ENCODE peak calls at places on chromosomes 4 and X, in eight cellular contexts. X is H9, T is progenitor cell of endocrine pancreas, I is fibroblast of mammary gland, L is testis, O is GM13976, Q is HFFc6, A is RWPE1. F is an unnamed sample.

GRCh38 chrX:17682259-17682658 is 55.0 kb upstream of the SCML1 start:
- DNase-seq in A (no peak), Q (no peak), I (no peak), T (no peak), O (no peak), X (no peak), L (no peak), F (no peak)

GRCh38 chr4:106993846-106994245 is 42.3 kb downstream of the DKK2 start:
- DNase-seq in X (no peak), A (no peak), O (no peak), T (no peak), I (no peak), L (no peak), Q (no peak), F (no peak)

GRCh38 chr4:152509595-152510209 is 26.2 kb downstream of the FBXW7 start:
- DNase-seq in X (no peak), L (no peak), I (no peak), A (no peak), T (no peak), O (no peak), Q (no peak), F (no peak)

GRCh38 chrX:75278991-75279390 is 5.1 kb downstream of the UPRT start:
- DNase-seq in Q (no peak), A (no peak), L (no peak), X (peak; percentile 30), T (no peak), I (no peak), O (no peak), F (no peak)

GRCh38 chr4:14726441-14727405 is 275.6 kb upstream of the CPEB2 start:
- DNase-seq in X (peak; percentile 38), L (no peak), A (peak; percentile 72), O (no peak), I (peak; percentile 65), T (no peak), Q (no peak), F (no peak)

GRCh38 chr4:110211007-110211769 is 12.8 kb upstream of the ELOVL6 start:
- DNase-seq in T (no peak), I (peak; percentile 66), X (no peak), Q (peak; percentile 39), L (peak; percentile 22), O (peak; percentile 70), A (peak; percentile 49), F (no peak)

GRCh38 chrX:133859860-133860259 is 125.5 kb downstream of the GPC3 start:
- DNase-seq in L (peak; percentile 11), I (peak; percentile 79), T (no peak), Q (no peak), A (no peak), X (no peak), O (no peak), F (no peak)

GRCh38 chr4:160319221-160319867 is 1216.5 kb downstream of the RAPGEF2 start:
- DNase-seq in L (no peak), O (no peak), I (no peak), X (no peak), A (peak; percentile 77), Q (no peak), T (no peak), F (no peak)

GRCh38 chr4:189511581-189511980 is 429.1 kb upstream of the FRG1 start:
- DNase-seq in L (no peak), X (no peak), I (no peak), O (no peak), T (no peak), Q (no peak), A (no peak), F (no peak)

GRCh38 chr4:133151301-133151680 is 2.2 kb downstream of the PCDH10 start:
- DNase-seq in X (no peak), Q (no peak), I (no peak), T (no peak), O (no peak), A (no peak), L (no peak), F (peak; percentile 45)

GRCh38 chr4:169626328-169627282 is 6.2 kb downstream of the CLCN3 start:
- DNase-seq in T (no peak), X (no peak), L (no peak), Q (no peak), O (no peak), I (no peak), A (no peak), F (no peak)

GRCh38 chr4:128287159-128287870 is at the start of gene PGRMC2:
- DNase-seq in X (peak; percentile 56), O (no peak), Q (peak; percentile 17), I (peak; percentile 24), L (no peak), A (peak; percentile 19), T (peak; percentile 25), F (no peak)

GRCh38 chrX:16745659-16746058 is 26.2 kb downstream of the SYAP1 start:
- DNase-seq in L (no peak), X (no peak), Q (no peak), I (no peak), O (no peak), A (no peak), T (no peak), F (no peak)

GRCh38 chrX:447052-447451 is 60.3 kb upstream of the PPP2R3B start:
- DNase-seq in X (no peak), A (no peak), Q (no peak), O (no peak), I (no peak), T (no peak), L (no peak), F (no peak)

GRCh38 chr4:138898282-138898681 is 117.3 kb upstream of the NOCT start:
- DNase-seq in L (no peak), X (no peak), Q (peak; percentile 46), I (peak; percentile 22), A (no peak), O (no peak), T (no peak), F (no peak)

GRCh38 chrX:22952011-22952410 is 47.7 kb upstream of the DDX53 start:
- DNase-seq in A (no peak), I (peak; percentile 44), L (peak; percentile 31), T (no peak), X (no peak), Q (no peak), O (no peak), F (no peak)

GRCh38 chr4:6501171-6501570 is 28.8 kb upstream of the PPP2R2C start:
- DNase-seq in I (no peak), Q (no peak), X (peak; percentile 13), O (no peak), T (no peak), L (no peak), A (no peak), F (no peak)

GRCh38 chr4:172982151-172982590 is 186.4 kb upstream of the GALNT7 start:
- DNase-seq in Q (peak; percentile 41), T (no peak), O (no peak), L (no peak), A (peak; percentile 77), I (peak; percentile 97), X (no peak), F (no peak)

GRCh38 chrX:39705299-39705698 is 392.5 kb downstream of the BCOR start:
- DNase-seq in O (no peak), A (peak; percentile 55), Q (peak; percentile 79), T (no peak), X (no peak), I (peak; percentile 91), L (peak; percentile 42), F (no peak)
- TF ChIP-seq CTCF in O (no peak), A (peak; percentile 58), Q (peak; percentile 61), T (peak; percentile 26), X (peak; percentile 55), I (peak; percentile 69), L (peak; percentile 34), F (no peak)

GRCh38 chr4:8409271-8410065 is 31.1 kb downstream of the ACOX3 start:
- DNase-seq in A (no peak), Q (no peak), T (no peak), L (peak; percentile 73), I (peak; percentile 37), O (no peak), X (no peak), F (no peak)

GRCh38 chr4:8410066-8410600 is 30.4 kb downstream of the ACOX3 start:
- DNase-seq in I (no peak), X (no peak), T (no peak), Q (no peak), A (no peak), L (no peak), O (no peak), F (no peak)

GRCh38 chr4:8411351-8412180 is 29.0 kb downstream of the ACOX3 start:
- DNase-seq in T (no peak), I (no peak), L (no peak), A (no peak), Q (no peak), X (no peak), O (no peak), F (no peak)

GRCh38 chr4:8412288-8412687 is 28.2 kb downstream of the ACOX3 start:
- DNase-seq in T (no peak), L (no peak), Q (no peak), X (no peak), O (no peak), A (no peak), I (no peak), F (no peak)

DNA sequence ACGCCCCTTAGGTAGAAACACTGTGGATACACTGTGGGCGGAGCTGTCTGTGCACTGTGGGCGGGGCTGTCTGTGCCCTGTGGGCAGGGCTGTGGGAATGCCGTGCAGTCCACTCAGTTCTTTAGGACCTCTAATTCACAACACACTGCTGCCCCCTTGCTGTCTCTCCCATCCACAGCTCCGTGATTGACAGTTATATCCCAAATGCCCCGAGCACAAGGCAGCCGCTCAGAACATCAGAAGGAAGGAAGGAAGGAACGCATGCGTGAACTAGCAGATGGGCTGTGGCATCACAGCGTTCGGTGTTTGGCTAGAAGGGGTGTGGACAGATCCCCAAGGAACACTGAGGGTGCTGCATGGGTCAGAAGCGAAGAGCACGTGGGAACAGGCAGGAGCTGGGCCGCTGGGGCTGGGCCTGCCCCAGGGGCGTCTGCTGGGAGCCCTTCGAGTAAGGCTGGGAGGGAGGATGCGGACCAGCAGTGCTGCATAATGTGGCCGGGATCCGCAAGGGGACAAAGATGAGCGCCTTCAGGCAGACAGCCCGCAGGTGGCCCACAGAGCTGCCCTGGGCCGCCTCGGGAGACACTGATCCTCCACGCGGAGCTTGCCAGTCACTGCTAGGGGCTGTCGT is 29.8 kb downstream of the ACOX3 start:
- DNase-seq in O (no peak), T (peak; percentile 19), Q (peak; percentile 41), I (peak; percentile 47), A (peak; percentile 55), X (peak; percentile 89), L (peak; percentile 77), F (peak; percentile 89)
- TF ChIP-seq CTCF in O (no peak), T (peak; percentile 33), Q (peak; percentile 40), I (peak; percentile 40), A (peak; percentile 19), X (peak; percentile 65), L (peak; percentile 23), F (peak; percentile 63)

DNA sequence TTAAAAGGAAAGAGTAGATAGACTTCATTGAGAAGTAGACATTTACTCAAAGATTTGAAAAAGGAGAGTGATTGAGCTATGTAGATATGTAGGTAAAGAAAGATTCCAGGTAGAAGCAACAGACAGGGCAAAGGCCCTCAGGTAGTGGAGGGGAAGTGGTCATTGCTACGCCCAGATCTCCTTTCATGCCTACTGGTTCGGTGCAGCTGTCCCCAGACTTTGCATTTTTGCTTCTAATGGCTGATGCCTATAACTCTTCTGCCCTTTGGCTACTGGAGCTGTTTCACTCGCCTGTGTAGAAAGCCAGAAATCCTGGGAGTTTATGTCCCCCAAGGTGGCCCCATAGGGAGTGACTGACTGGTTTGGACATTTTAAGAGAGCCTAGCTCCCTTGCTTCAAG is 16.9 kb upstream of the ARMCX2 start:
- DNase-seq in O (no peak), Q (no peak), A (no peak), L (no peak), X (no peak), I (no peak), T (no peak), F (no peak)
- TF ChIP-seq CTCF in O (no peak), Q (no peak), A (no peak), L (no peak), X (no peak), I (no peak), T (no peak), F (no peak)

GRCh38 chr4:175560628-175561027 is 251.4 kb downstream of the GPM6A start:
- DNase-seq in T (no peak), A (no peak), I (peak; percentile 38), Q (peak; percentile 4), L (no peak), O (peak; percentile 13), X (no peak), F (no peak)
- TF ChIP-seq CTCF in T (no peak), A (peak; percentile 46), I (peak; percentile 26), Q (peak; percentile 58), L (no peak), O (peak; percentile 22), X (peak; percentile 53), F (no peak)